ENCODE peak calls at places on chromosome 3, in five cellular contexts. One of them, this sample, is unnamed.

GRCh38 chr3:186638259-186638658 is 1.9 kb upstream of the FETUB start:
- DNase-seq in Right ventricle myocardium superior: no peak
- DNase-seq in HuH-7: no peak
- DNase-seq in effector CD4-positive, alpha-beta T cell: no peak
- DNase-seq in GM23248: no peak
- DNase-seq in this sample: no peak

GRCh38 chr3:152205097-152205593 is 63.6 kb upstream of the MBNL1 start:
- DNase-seq in HuH-7: no peak
- DNase-seq in GM23248: no peak
- DNase-seq in effector CD4-positive, alpha-beta T cell: no peak
- DNase-seq in Right ventricle myocardium superior: no peak
- DNase-seq in this sample: no peak

GRCh38 chr3:66490214-66490613 is 10.6 kb downstream of the LRIG1 start:
- DNase-seq in HuH-7: no peak
- DNase-seq in effector CD4-positive, alpha-beta T cell: no peak
- DNase-seq in Right ventricle myocardium superior: no peak
- DNase-seq in GM23248: peak
- DNase-seq in this sample: no peak

GRCh38 chr3:112333002-112333385 is at the start of gene CD200:
- DNase-seq in HuH-7: no peak
- DNase-seq in effector CD4-positive, alpha-beta T cell: peak
- DNase-seq in Right ventricle myocardium superior: peak
- DNase-seq in GM23248: peak
- DNase-seq in this sample: no peak

GRCh38 chr3:171001250-171001893 is 25.1 kb downstream of the SLC2A2 start:
- DNase-seq in GM23248: no peak
- DNase-seq in HuH-7: no peak
- DNase-seq in Right ventricle myocardium superior: no peak
- DNase-seq in effector CD4-positive, alpha-beta T cell: no peak
- DNase-seq in this sample: no peak

GRCh38 chr3:59535791-59536221 is 486.0 kb upstream of the CFAP20DC start:
- DNase-seq in HuH-7: no peak
- DNase-seq in effector CD4-positive, alpha-beta T cell: no peak
- DNase-seq in Right ventricle myocardium superior: no peak
- DNase-seq in GM23248: peak
- DNase-seq in this sample: no peak

GRCh38 chr3:128807186-128807830 is 72.1 kb upstream of the ACAD9 start:
- DNase-seq in Right ventricle myocardium superior: no peak
- DNase-seq in HuH-7: no peak
- DNase-seq in GM23248: no peak
- DNase-seq in effector CD4-positive, alpha-beta T cell: no peak
- DNase-seq in this sample: no peak

GRCh38 chr3:38353151-38353550 is 6.6 kb downstream of the XYLB start:
- DNase-seq in Right ventricle myocardium superior: no peak
- DNase-seq in GM23248: peak
- DNase-seq in effector CD4-positive, alpha-beta T cell: no peak
- DNase-seq in HuH-7: no peak
- DNase-seq in this sample: no peak

GRCh38 chr3:57683286-57683685 is 9.6 kb downstream of the DENND6A start:
- DNase-seq in effector CD4-positive, alpha-beta T cell: no peak
- DNase-seq in HuH-7: no peak
- DNase-seq in GM23248: no peak
- DNase-seq in Right ventricle myocardium superior: no peak
- DNase-seq in this sample: no peak

GRCh38 chr3:23825802-23826201 is 20.0 kb downstream of the UBE2E1 start:
- DNase-seq in effector CD4-positive, alpha-beta T cell: no peak
- DNase-seq in GM23248: no peak
- DNase-seq in HuH-7: no peak
- DNase-seq in Right ventricle myocardium superior: no peak
- DNase-seq in this sample: no peak

GRCh38 chr3:179244874-179245273 is 6.0 kb downstream of the KCNMB3 start:
- DNase-seq in effector CD4-positive, alpha-beta T cell: no peak
- DNase-seq in GM23248: no peak
- DNase-seq in Right ventricle myocardium superior: no peak
- DNase-seq in HuH-7: no peak
- DNase-seq in this sample: no peak

GRCh38 chr3:8445861-8446260 is 55.8 kb upstream of the LMCD1 start:
- DNase-seq in Right ventricle myocardium superior: no peak
- DNase-seq in effector CD4-positive, alpha-beta T cell: no peak
- DNase-seq in HuH-7: no peak
- DNase-seq in GM23248: peak
- DNase-seq in this sample: peak

GRCh38 chr3:42520336-42520735 is 17.9 kb downstream of the VIPR1 start:
- DNase-seq in HuH-7: no peak
- DNase-seq in effector CD4-positive, alpha-beta T cell: no peak
- DNase-seq in GM23248: no peak
- DNase-seq in Right ventricle myocardium superior: no peak
- DNase-seq in this sample: no peak

GRCh38 chr3:14514323-14514720 is 25.8 kb downstream of the GRIP2 start:
- DNase-seq in effector CD4-positive, alpha-beta T cell: no peak
- DNase-seq in GM23248: no peak
- DNase-seq in Right ventricle myocardium superior: no peak
- DNase-seq in HuH-7: no peak
- DNase-seq in this sample: peak

GRCh38 chr3:184602406-184603155 is 41.0 kb downstream of the EPHB3 start:
- DNase-seq in effector CD4-positive, alpha-beta T cell: no peak
- DNase-seq in Right ventricle myocardium superior: no peak
- DNase-seq in HuH-7: peak
- DNase-seq in GM23248: no peak
- DNase-seq in this sample: no peak

GRCh38 chr3:46127503-46127902 is 80.6 kb downstream of the CCR1 start:
- DNase-seq in effector CD4-positive, alpha-beta T cell: no peak
- DNase-seq in GM23248: peak
- DNase-seq in HuH-7: no peak
- DNase-seq in Right ventricle myocardium superior: no peak
- DNase-seq in this sample: no peak

GRCh38 chr3:36653095-36653494 is 111.3 kb downstream of the DCLK3 start:
- DNase-seq in effector CD4-positive, alpha-beta T cell: no peak
- DNase-seq in GM23248: peak
- DNase-seq in HuH-7: no peak
- DNase-seq in Right ventricle myocardium superior: no peak
- DNase-seq in this sample: peak

GRCh38 chr3:149596136-149596770 is 61.6 kb downstream of the WWTR1 start:
- DNase-seq in effector CD4-positive, alpha-beta T cell: no peak
- DNase-seq in GM23248: peak
- DNase-seq in HuH-7: no peak
- DNase-seq in Right ventricle myocardium superior: no peak
- DNase-seq in this sample: no peak

GRCh38 chr3:57675530-57675929 is 17.3 kb downstream of the DENND6A start:
- DNase-seq in GM23248: no peak
- DNase-seq in HuH-7: no peak
- DNase-seq in effector CD4-positive, alpha-beta T cell: no peak
- DNase-seq in Right ventricle myocardium superior: no peak
- DNase-seq in this sample: no peak

GRCh38 chr3:148230473-148230872 is 467.2 kb upstream of the AGTR1 start:
- DNase-seq in effector CD4-positive, alpha-beta T cell: no peak
- DNase-seq in Right ventricle myocardium superior: no peak
- DNase-seq in GM23248: no peak
- DNase-seq in HuH-7: no peak
- DNase-seq in this sample: no peak

GRCh38 chr3:130250982-130251381 is 94.5 kb upstream of the COL6A5 start:
- DNase-seq in Right ventricle myocardium superior: no peak
- DNase-seq in HuH-7: no peak
- DNase-seq in GM23248: no peak
- DNase-seq in effector CD4-positive, alpha-beta T cell: no peak
- DNase-seq in this sample: no peak

GRCh38 chr3:145981057-145981456 is 179.9 kb downstream of the PLOD2 start:
- DNase-seq in GM23248: no peak
- DNase-seq in HuH-7: no peak
- DNase-seq in effector CD4-positive, alpha-beta T cell: no peak
- DNase-seq in Right ventricle myocardium superior: no peak
- DNase-seq in this sample: no peak

GRCh38 chr3:157082305-157082981 is 77.5 kb downstream of the CCNL1 start:
- DNase-seq in GM23248: peak
- DNase-seq in effector CD4-positive, alpha-beta T cell: no peak
- DNase-seq in Right ventricle myocardium superior: no peak
- DNase-seq in HuH-7: no peak
- DNase-seq in this sample: peak

GRCh38 chr3:122066331-122067213 is 11.4 kb downstream of the CD86 start:
- DNase-seq in HuH-7: no peak
- DNase-seq in GM23248: peak
- DNase-seq in effector CD4-positive, alpha-beta T cell: no peak
- DNase-seq in Right ventricle myocardium superior: no peak
- DNase-seq in this sample: no peak

GRCh38 chr3:99842826-99843589 is 25.3 kb downstream of the CMSS1 start:
- DNase-seq in HuH-7: peak
- DNase-seq in Right ventricle myocardium superior: no peak
- DNase-seq in GM23248: peak
- DNase-seq in effector CD4-positive, alpha-beta T cell: no peak
- DNase-seq in this sample: no peak

GRCh38 chr3:56219894-56220805 is 248.1 kb downstream of the ERC2 start:
- DNase-seq in GM23248: no peak
- DNase-seq in Right ventricle myocardium superior: no peak
- DNase-seq in HuH-7: no peak
- DNase-seq in effector CD4-positive, alpha-beta T cell: no peak
- DNase-seq in this sample: no peak

GRCh38 chr3:122858373-122858772 is 63.5 kb downstream of the SLC49A4 start:
- DNase-seq in effector CD4-positive, alpha-beta T cell: no peak
- DNase-seq in GM23248: peak
- DNase-seq in Right ventricle myocardium superior: no peak
- DNase-seq in HuH-7: peak
- DNase-seq in this sample: no peak